ENCODE peak calls at places on chromosomes 13 and 19, in eight cellular contexts. D is fibroblast of lung, Y is hepatocyte, K is spleen, B is thoracic aorta, I is Peyer's patch, V is omental fat pad, J is mesothelial cell of epicardium. W is an unnamed sample.
A peak's percentile ranks its signal among the peaks of the same experiment; 100 is the strongest.

GRCh38 chr13:49569993-49570689 is 15.2 kb downstream of the RCBTB1 start:
- DNase-seq in D (no peak), Y (no peak), K (no peak), B (no peak), I (no peak), V (no peak), J (no peak), W (no peak)

GRCh38 chr19:34505321-34506025 is 23.9 kb downstream of the WTIP start:
- DNase-seq in D (no peak), Y (no peak), K (no peak), B (no peak), I (no peak), V (no peak), J (no peak), W (no peak)

GRCh38 chr13:113483504-113484287 is 6.8 kb downstream of the DCUN1D2 start:
- DNase-seq in D (no peak), Y (no peak), K (no peak), B (no peak), I (no peak), V (no peak), J (no peak), W (no peak)

GRCh38 chr19:58279925-58280316 is 1.2 kb downstream of the ZNF8 start:
- DNase-seq in D (no peak), Y (no peak), K (no peak), B (no peak), I (no peak), V (no peak), J (no peak), W (no peak)

GRCh38 chr19:44684892-44685847 is 13.8 kb upstream of the CEACAM16 start:
- DNase-seq in D (peak; percentile 77), Y (peak; percentile 72), K (no peak), B (peak; percentile 38), I (no peak), V (no peak), J (no peak), W (no peak)

GRCh38 chr13:113763961-113764792 is 5.2 kb downstream of the TMEM255B start:
- DNase-seq in D (no peak), Y (no peak), K (peak; percentile 56), B (no peak), I (peak; percentile 41), V (no peak), J (no peak), W (no peak)

GRCh38 chr19:4547303-4548237 is 7.7 kb upstream of the LRG1 start:
- DNase-seq in D (peak; percentile 14), Y (peak; percentile 6), K (peak; percentile 87), B (no peak), I (no peak), V (no peak), J (no peak), W (no peak)

GRCh38 chr19:11848594-11849263 is at the start of gene ZNF439:
- DNase-seq in D (peak; percentile 72), Y (peak; percentile 86), K (peak; percentile 96), B (peak; percentile 82), I (peak; percentile 95), V (peak; percentile 86), J (peak; percentile 42), W (peak; percentile 87)

GRCh38 chr13:81907973-81908372 is 1567.0 kb upstream of the SPRY2 start:
- DNase-seq in D (no peak), Y (no peak), K (no peak), B (no peak), I (no peak), V (no peak), J (no peak), W (no peak)

GRCh38 chr13:98674968-98675528 is 77.4 kb downstream of the SLC15A1 start:
- DNase-seq in D (no peak), Y (no peak), K (no peak), B (no peak), I (no peak), V (no peak), J (no peak), W (no peak)

GRCh38 chr13:98741741-98742435 is 10.6 kb downstream of the SLC15A1 start:
- DNase-seq in D (peak; percentile 25), Y (peak; percentile 61), K (no peak), B (no peak), I (no peak), V (no peak), J (no peak), W (no peak)

GRCh38 chr19:18090545-18091216 is 3.9 kb upstream of the IL12RB1 start:
- DNase-seq in D (no peak), Y (no peak), K (peak; percentile 83), B (no peak), I (no peak), V (no peak), J (no peak), W (no peak)

GRCh38 chr13:44116562-44117315 is 237.0 kb downstream of the LACC1 start:
- DNase-seq in D (peak; percentile 28), Y (no peak), K (no peak), B (no peak), I (no peak), V (no peak), J (no peak), W (no peak)

GRCh38 chr19:44576843-44577565 is 36.4 kb upstream of the IGSF23 start:
- DNase-seq in D (peak; percentile 40), Y (peak; percentile 84), K (no peak), B (no peak), I (peak; percentile 58), V (no peak), J (no peak), W (no peak)

GRCh38 chr19:12668937-12669271 is 2.3 kb downstream of the WDR83 start:
- DNase-seq in D (peak; percentile 55), Y (peak; percentile 78), K (no peak), B (no peak), I (no peak), V (peak; percentile 80), J (no peak), W (no peak)

GRCh38 chr13:25827986-25828385 is 223.8 kb downstream of the SHISA2 start:
- DNase-seq in D (no peak), Y (no peak), K (no peak), B (no peak), I (no peak), V (no peak), J (no peak), W (no peak)

GRCh38 chr13:76668141-76668540 is 218.1 kb downstream of the KCTD12 start:
- DNase-seq in D (no peak), Y (no peak), K (no peak), B (no peak), I (no peak), V (no peak), J (no peak), W (no peak)

GRCh38 chr13:99124695-99125334 is 75.8 kb upstream of the UBAC2 start:
- DNase-seq in D (peak; percentile 48), Y (no peak), K (no peak), B (no peak), I (no peak), V (no peak), J (no peak), W (no peak)

GRCh38 chr19:12052571-12053169 is at the start of gene ZNF878:
- DNase-seq in D (peak; percentile 78), Y (peak; percentile 96), K (peak; percentile 90), B (peak; percentile 70), I (peak; percentile 86), V (peak; percentile 80), J (peak; percentile 80), W (peak; percentile 48)

GRCh38 chr19:32653626-32653968 is 21.4 kb downstream of the ANKRD27 start:
- DNase-seq in D (no peak), Y (no peak), K (no peak), B (no peak), I (peak; percentile 60), V (no peak), J (no peak), W (no peak)
- TF ChIP-seq CTCF in D (no peak), Y (no peak), K (no peak), B (no peak), I (no peak), V (no peak), J (no peak), W (no peak)

DNA sequence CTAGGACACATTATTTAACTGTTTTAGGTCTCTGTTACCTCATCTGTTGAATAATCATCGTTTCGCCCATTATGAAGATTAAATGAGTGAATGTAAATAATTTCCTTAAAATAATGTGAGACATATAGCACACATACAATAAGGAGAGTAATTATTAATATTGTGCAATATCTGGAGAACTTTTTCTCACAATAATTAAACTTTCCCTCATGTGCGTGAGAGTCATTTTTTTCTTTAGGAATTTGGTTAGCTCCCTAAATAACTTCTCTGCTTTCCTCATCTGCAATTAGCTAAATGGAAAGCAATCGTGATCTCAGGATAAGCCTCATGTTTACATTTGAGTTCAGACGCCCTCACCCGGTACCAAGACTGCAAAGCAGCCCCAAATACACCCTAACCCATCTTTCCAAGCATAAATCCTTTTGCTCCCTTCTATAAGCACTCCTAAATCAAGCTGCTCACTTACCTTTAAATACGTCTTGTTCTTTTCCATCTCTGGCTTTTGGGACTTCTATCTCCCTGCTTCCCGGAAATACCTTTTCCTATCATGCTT is 78.8 kb downstream of the MZT1 start:
- DNase-seq in D (peak; percentile 9), Y (peak; percentile 8), K (no peak), B (no peak), I (no peak), V (no peak), J (no peak), W (no peak)
- TF ChIP-seq CTCF in D (peak; percentile 36), Y (peak; percentile 38), K (no peak), B (no peak), I (no peak), V (no peak), J (no peak), W (no peak)

DNA sequence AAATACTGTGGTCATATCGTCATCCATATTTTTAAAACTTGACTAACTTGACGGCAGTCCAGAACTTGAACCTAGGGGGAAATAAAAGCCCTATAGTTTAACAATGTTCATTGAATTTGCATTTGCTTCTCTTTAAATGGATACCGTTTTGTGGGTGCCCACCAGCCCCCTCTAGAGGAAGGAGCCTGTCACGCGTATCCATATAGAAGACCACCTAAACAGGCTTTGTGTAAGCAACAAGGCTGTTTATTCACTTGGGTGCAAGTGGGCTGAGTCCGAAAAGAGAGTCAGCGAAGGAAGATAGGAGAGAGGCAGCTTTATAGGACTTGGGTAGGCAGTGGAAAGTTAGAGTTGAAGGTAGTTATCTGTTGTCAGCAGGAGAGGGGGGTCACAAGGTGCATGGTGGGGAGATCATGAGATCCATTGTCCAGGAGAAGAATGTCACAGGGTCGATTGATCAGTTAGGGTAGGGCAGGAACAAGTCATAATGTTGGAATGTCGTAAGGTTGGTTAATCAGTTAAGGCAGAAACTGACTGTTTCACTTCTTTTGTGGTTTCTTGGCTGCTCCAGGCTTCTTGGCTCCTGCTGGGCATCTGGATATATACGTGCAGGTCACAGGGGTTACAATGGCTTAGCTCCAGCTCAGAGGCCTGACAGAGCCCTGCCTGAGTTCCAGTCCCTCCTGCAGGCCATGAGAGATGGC is 42.5 kb upstream of the ANKRD10 start:
- DNase-seq in D (peak; percentile 38), Y (no peak), K (no peak), B (no peak), I (no peak), V (no peak), J (no peak), W (no peak)
- TF ChIP-seq CTCF in D (peak; percentile 29), Y (peak; percentile 15), K (no peak), B (no peak), I (no peak), V (no peak), J (no peak), W (no peak)

DNA sequence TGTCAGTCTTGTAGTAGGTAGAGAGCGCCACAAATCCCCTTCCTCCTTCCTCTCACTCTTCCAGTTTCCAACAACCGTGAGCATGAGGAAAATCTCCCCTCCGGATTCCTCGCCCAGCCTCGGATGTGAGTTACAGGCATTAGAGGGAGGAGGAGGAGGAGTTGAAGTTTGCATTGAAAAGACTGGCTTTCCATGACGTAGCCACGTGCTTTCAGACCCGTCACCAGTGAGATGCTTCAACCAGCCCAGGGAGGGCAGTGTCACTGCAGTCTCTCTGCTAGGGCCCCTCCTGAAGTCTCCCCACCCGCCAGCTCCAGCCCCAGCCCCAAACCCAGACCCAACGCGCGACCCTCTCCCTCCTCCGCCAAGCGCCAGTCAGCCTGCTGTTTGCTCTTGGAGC is 444 bp upstream of the FGF14 start:
- DNase-seq in D (peak; percentile 70), Y (peak; percentile 10), K (no peak), B (no peak), I (no peak), V (no peak), J (no peak), W (no peak)
- TF ChIP-seq CTCF in D (peak; percentile 46), Y (no peak), K (no peak), B (no peak), I (no peak), V (no peak), J (no peak), W (no peak)